ENCODE peak calls at places on chromosomes 1 and 21, in four cellular contexts. Y, T, M and D are unnamed samples.

GRCh38 chr1:237255071-237255470 is 213.1 kb downstream of the RYR2 start:
- DNase-seq in Y (no peak), T (no peak), M (no peak), D (no peak)

GRCh38 chr1:93029317-93029716 is 49.8 kb upstream of the MTF2 start:
- DNase-seq in Y (no peak), T (no peak), M (peak; percentile 22), D (no peak)

GRCh38 chr1:213586609-213586972 is 401.2 kb upstream of the PROX1 start:
- DNase-seq in Y (no peak), T (no peak), M (no peak), D (no peak)

GRCh38 chr1:203534526-203534925 is 40.6 kb downstream of the OPTC start:
- DNase-seq in Y (no peak), T (peak; percentile 40), M (no peak), D (no peak)

GRCh38 chr1:8374812-8375211 is 56.9 kb downstream of the SLC45A1 start:
- DNase-seq in Y (no peak), T (no peak), M (no peak), D (no peak)

GRCh38 chr1:234839663-234840062 is 229.7 kb upstream of the IRF2BP2 start:
- DNase-seq in Y (no peak), T (no peak), M (no peak), D (no peak)

GRCh38 chr1:230940848-230941247 is 37.8 kb downstream of the TTC13 start:
- DNase-seq in Y (no peak), T (no peak), M (no peak), D (no peak)

GRCh38 chr1:1233567-1233892 is 1.5 kb downstream of the B3GALT6 start:
- DNase-seq in Y (no peak), T (no peak), M (no peak), D (no peak)

GRCh38 chr1:6582370-6582769 is 2.6 kb downstream of the ZBTB48 start:
- DNase-seq in Y (no peak), T (no peak), M (no peak), D (no peak)
- H3K4me3 ChIP-seq in Y (no peak overlapping the region), T (no peak overlapping the region), M (no peak overlapping the region), D (no peak overlapping the region)

DNA sequence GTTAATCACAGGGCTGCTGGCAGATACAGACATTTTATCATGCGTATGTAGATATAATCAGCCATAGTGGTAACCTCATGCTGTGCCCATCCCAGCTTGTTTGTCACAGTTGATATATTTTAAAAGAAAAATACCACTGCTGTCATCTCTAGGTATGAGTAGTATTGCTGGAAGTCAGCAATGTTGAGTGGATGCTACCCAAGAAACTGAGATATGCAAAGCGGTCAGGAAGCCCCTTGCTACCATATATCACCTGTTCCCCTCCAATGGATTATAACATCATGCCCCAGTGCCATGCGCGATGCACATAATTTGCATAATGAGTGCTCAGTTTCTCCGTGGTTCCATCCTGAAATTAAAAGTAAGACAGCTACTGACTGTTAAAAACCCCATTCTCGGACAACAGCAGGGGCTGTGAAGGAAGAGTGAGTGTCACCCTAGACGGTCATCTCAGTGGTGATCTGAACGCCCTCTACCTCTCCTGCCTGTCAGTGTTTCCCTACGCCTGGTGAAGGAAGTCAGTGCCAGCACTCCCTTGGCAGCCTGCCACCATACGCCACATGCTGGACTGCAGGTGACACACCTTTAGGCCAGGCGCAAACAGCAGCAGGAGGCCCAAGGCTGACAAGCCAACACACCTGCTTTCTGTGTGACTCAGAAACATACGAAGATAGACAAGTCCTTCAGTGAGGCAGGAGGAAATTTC is 2.7 kb downstream of the IL10RB start:
- DNase-seq in Y (no peak), T (peak; percentile 88), M (peak; percentile 81), D (peak; percentile 88)
- TF ChIP-seq CTCF in Y (no peak), T (no peak), M (no peak), D (peak; percentile 16)

GRCh38 chr1:156291226-156292061 is 4.0 kb downstream of the GLMP start:
- DNase-seq in Y (peak; percentile 92), T (peak; percentile 74), M (peak; percentile 62), D (no peak)
- H3K4me3 ChIP-seq in Y (peak overlapping the region; percentile 56), T (peak overlapping the region; percentile 51), M (peak overlapping the region; percentile 37), D (no peak overlapping the region)

DNA sequence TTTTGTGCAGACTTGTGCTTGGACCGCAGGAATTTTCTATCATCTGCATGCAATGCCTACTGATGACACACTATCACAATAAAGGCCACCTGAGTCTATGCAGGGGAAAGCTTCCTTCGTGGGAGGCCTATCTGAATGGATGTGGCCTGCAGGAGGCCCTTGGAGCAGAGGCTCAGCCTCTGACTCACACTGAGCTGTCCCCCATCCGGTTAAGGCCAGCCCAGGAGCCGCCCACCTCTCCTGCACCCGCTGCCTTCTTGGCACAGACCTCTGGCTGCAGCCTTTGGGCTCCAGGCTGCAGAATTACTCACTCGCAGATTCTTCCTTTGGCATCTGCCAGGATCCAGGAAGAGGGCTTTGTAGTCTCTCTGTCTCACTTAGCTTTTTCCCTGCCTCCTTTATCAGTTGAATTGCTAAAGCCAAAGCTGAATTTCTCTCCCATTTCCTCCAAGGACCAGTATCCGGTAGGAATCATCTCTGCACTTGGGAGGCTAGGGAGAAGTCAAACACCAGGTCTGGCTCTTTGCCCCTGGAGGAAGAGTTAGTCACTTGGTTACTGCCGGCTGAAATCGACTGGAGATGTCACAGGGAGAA is 65.1 kb upstream of the JUN start:
- DNase-seq in Y (peak; percentile 82), T (peak; percentile 45), M (no peak), D (no peak)
- TF ChIP-seq CTCF in Y (no peak), T (no peak), M (no peak), D (no peak)

DNA sequence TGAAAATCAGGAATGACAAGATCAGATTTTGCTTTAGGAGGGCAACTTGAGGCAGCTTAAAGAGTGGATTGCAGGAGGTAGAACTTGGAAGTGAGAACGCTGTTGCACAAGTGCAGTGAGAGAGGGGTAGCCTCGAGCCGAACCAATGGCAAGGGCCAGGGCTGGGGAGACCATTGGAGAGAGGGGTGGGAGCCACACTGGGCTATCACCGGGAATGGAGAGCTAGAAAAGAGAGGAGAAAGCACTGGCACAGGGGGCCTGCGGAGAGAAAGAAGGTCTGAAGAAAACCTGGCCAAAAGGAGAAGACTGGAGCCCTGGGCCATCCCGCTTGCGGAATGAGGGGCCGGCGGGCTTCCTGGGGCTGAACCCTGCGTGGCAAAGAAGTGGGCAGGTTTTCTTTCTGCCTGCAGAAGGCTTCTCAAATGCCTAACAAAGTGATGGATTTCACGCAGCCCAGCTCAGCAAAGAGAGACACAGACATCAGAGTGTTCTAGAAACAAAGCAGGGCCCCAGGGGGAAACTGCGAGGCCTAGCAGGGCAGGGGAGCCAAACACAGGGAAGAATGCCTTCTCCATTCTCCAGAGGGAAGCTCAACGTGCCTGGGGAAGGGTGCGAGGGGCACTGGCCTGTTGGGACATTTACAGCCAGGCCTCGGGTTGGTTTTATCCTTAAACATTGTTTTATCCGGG is 1.2 kb upstream of the SLC37A1 start:
- DNase-seq in Y (no peak), T (no peak), M (no peak), D (no peak)
- H3K4me3 ChIP-seq in Y (peak overlapping the region; percentile 95), T (no peak overlapping the region), M (no peak overlapping the region), D (no peak overlapping the region)

DNA sequence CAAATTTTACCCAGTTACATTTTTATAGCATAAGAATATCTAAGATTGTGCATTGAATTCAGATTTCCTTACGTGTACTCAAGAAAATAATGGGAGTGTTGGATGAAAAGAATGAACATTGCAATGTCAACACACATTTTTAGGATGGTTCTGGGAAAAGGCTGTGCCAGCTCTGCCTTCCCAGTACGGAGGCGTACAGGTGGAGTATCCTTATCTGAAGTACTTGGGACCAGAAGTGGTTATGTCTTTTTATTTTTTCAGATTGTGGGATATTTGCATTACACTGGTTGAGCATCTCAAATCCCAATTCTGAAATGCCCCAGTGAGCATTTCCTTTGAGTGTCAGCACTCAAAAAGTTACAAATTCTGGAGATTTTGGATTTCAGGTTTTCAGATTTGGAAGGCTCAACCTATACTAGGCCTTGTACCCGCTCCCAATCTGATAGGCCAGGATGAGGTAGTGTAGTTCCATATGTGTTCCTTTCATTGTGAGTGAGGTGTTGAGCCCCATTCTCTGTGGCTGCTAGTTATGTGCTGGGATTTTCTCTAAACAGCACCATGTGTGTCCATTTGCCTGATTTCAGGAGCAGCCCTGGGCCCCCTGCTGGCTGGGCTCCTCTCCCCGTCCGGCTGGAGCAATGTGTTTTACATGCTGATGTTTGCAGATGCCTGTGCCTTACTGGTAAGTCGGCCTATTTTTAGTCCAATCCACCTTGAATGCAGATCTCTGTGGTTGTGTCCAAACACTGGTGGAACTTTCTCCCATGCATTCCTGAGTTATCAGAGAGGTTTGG is 60.8 kb downstream of the SLC37A1 start:
- DNase-seq in Y (no peak), T (no peak), M (no peak), D (no peak)
- TF ChIP-seq CTCF in Y (no peak), T (no peak), M (no peak), D (no peak)

GRCh38 chr1:117092594-117092993 is 29.0 kb downstream of the TRIM45 start:
- DNase-seq in Y (no peak), T (no peak), M (no peak), D (no peak)
- H3K4me3 ChIP-seq in Y (peak overlapping the region; percentile 29), T (no peak overlapping the region), M (no peak overlapping the region), D (no peak overlapping the region)

DNA sequence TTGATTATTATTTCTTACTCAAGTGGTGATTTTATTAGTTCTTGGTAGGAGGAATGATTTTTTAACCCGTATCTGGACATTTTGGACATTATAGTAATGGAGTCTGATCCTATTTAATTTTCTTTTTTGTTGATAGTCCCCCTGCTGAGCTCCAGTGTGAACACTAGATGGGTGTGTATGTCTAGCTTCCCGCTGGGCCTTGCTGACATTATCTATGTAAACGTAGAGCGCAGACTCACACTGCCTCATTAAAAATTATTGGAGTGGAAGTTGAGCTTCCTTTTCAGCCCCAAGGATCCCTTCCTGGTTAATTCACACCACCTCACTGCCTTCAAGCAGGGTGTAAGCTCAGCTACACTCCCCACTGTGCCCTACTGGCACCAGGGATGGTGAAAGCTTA is 467.6 kb upstream of the PKN2 start:
- DNase-seq in Y (no peak), T (no peak), M (no peak), D (no peak)
- TF ChIP-seq CTCF in Y (no peak), T (no peak), M (no peak), D (no peak)